ENCODE peak calls at places on chromosomes 13 and 19, in seven cellular contexts. G is NCI-H2029; Q is pons; U is T-helper 2 cell treated with Interferon-gamma antibody and Interleukin-4, amounts not matched to agents 5 μg/mL and 100 μg/mL, for 36 hours; W is Right ventricle myocardium superior; N is NB4; O is WTC11. X is an unnamed sample.

GRCh38 chr13:113109151-113110047 is 3.8 kb downstream of the F7 start:
- DNase-seq in G (no peak), Q (no peak), U (no peak), W (peak; percentile 38), N (no peak), O (peak; percentile 42), X (peak; percentile 77)

GRCh38 chr13:51739403-51740112 is 64.4 kb downstream of the DHRS12 start:
- DNase-seq in G (no peak), Q (no peak), U (no peak), W (peak; percentile 49), N (no peak), O (no peak), X (no peak)

GRCh38 chr13:35995136-35995535 is 136.0 kb downstream of the DCLK1 start:
- DNase-seq in G (no peak), Q (no peak), U (no peak), W (no peak), N (no peak), O (no peak), X (no peak)

GRCh38 chr13:36163303-36163702 is 32.1 kb upstream of the DCLK1 start:
- DNase-seq in G (no peak), Q (peak; percentile 8), U (no peak), W (no peak), N (no peak), O (no peak), X (no peak)

GRCh38 chr19:47824396-47824795 is 2.7 kb downstream of the CRX start:
- DNase-seq in G (no peak), Q (no peak), U (no peak), W (no peak), N (no peak), O (no peak), X (no peak)

GRCh38 chr13:92143766-92144165 is 745.3 kb downstream of the GPC5 start:
- DNase-seq in G (no peak), Q (no peak), U (no peak), W (no peak), N (no peak), O (no peak), X (no peak)

GRCh38 chr13:35014606-35015005 is 72.5 kb downstream of the NBEA start:
- DNase-seq in G (no peak), Q (no peak), U (no peak), W (no peak), N (no peak), O (peak; percentile 15), X (no peak)

GRCh38 chr13:46861959-46862358 is 34.9 kb downstream of the HTR2A start:
- DNase-seq in G (no peak), Q (no peak), U (no peak), W (no peak), N (no peak), O (no peak), X (no peak)

GRCh38 chr19:1649706-1650626 is 2.4 kb downstream of the TCF3 start:
- DNase-seq in G (no peak), Q (no peak), U (no peak), W (no peak), N (no peak), O (no peak), X (no peak)

GRCh38 chr13:44132710-44133109 is 240.9 kb upstream of the SERP2 start:
- DNase-seq in G (no peak), Q (peak; percentile 68), U (no peak), W (peak; percentile 84), N (peak; percentile 16), O (no peak), X (peak; percentile 88)

GRCh38 chr13:82206241-82206640 is 1676.0 kb downstream of the SLITRK1 start:
- DNase-seq in G (no peak), Q (no peak), U (no peak), W (no peak), N (no peak), O (no peak), X (peak; percentile 69)

GRCh38 chr19:16380943-16381755 is 56.5 kb downstream of the KLF2 start:
- DNase-seq in G (no peak), Q (no peak), U (no peak), W (peak; percentile 39), N (no peak), O (no peak), X (peak; percentile 74)

GRCh38 chr13:94712287-94712811 is at the start of gene SOX21:
- DNase-seq in G (peak; percentile 35), Q (peak; percentile 37), U (no peak), W (no peak), N (no peak), O (peak; percentile 49), X (peak; percentile 81)

GRCh38 chr19:10670876-10671804 is 17.0 kb downstream of the ILF3 start:
- DNase-seq in G (no peak), Q (no peak), U (no peak), W (no peak), N (no peak), O (no peak), X (no peak)

GRCh38 chr13:46804391-46804815 is 7.4 kb upstream of the ESD start:
- DNase-seq in G (no peak), Q (no peak), U (no peak), W (no peak), N (no peak), O (no peak), X (no peak)

GRCh38 chr13:36421447-36421846 is 10.8 kb upstream of the CCNA1 start:
- DNase-seq in G (no peak), Q (no peak), U (no peak), W (no peak), N (peak; percentile 84), O (no peak), X (no peak)

GRCh38 chr19:343941-344624 is 513 bp downstream of the MIER2 start:
- DNase-seq in G (no peak), Q (no peak), U (peak; percentile 14), W (peak; percentile 45), N (no peak), O (peak; percentile 50), X (peak; percentile 82)

GRCh38 chr13:32947886-32948285 is 68.3 kb upstream of the KL start:
- DNase-seq in G (peak; percentile 46), Q (no peak), U (no peak), W (no peak), N (no peak), O (no peak), X (no peak)

GRCh38 chr13:72774019-72774418 is 7.7 kb downstream of the DIS3 start:
- DNase-seq in G (no peak), Q (no peak), U (no peak), W (no peak), N (no peak), O (no peak), X (no peak)

GRCh38 chr19:4803736-4804695 is 12.5 kb downstream of the FEM1A start:
- DNase-seq in G (peak; percentile 22), Q (no peak), U (peak; percentile 55), W (peak; percentile 75), N (peak; percentile 66), O (peak; percentile 93), X (peak; percentile 84)

GRCh38 chr19:48989701-48990291 is 3.3 kb downstream of the GYS1 start:
- DNase-seq in G (no peak), Q (no peak), U (no peak), W (peak; percentile 62), N (no peak), O (no peak), X (no peak)

GRCh38 chr19:2540646-2541454 is 64.9 kb downstream of the GADD45B start:
- DNase-seq in G (no peak), Q (no peak), U (no peak), W (peak; percentile 94), N (no peak), O (peak; percentile 97), X (peak; percentile 97)

GRCh38 chr13:113804703-113805430 is 45.8 kb downstream of the TMEM255B start:
- DNase-seq in G (no peak), Q (no peak), U (no peak), W (peak; percentile 37), N (no peak), O (peak; percentile 29), X (peak; percentile 75)

GRCh38 chr13:47901451-47901850 is 99.6 kb downstream of the SUCLA2 start:
- DNase-seq in G (no peak), Q (no peak), U (no peak), W (no peak), N (peak; percentile 9), O (no peak), X (no peak)

GRCh38 chr13:57063007-57063406 is 77.7 kb upstream of the PRR20A start:
- DNase-seq in G (no peak), Q (no peak), U (no peak), W (no peak), N (no peak), O (no peak), X (no peak)

GRCh38 chr13:37381502-37381901 is 217.1 kb downstream of the POSTN start:
- DNase-seq in G (no peak), Q (no peak), U (no peak), W (no peak), N (no peak), O (no peak), X (no peak)

GRCh38 chr13:97978661-97979450 is 25.4 kb downstream of the IPO5 start:
- DNase-seq in G (no peak), Q (no peak), U (no peak), W (no peak), N (no peak), O (no peak), X (no peak)

GRCh38 chr19:33176670-33177416 is 17.3 kb upstream of the LRP3 start:
- DNase-seq in G (peak; percentile 98), Q (peak; percentile 98), U (peak; percentile 98), W (peak; percentile 98), N (peak; percentile 97), O (peak; percentile 97), X (peak; percentile 98)

GRCh38 chr13:113999618-113999910 is 25.7 kb upstream of the C13orf46 start:
- DNase-seq in G (no peak), Q (no peak), U (no peak), W (no peak), N (no peak), O (no peak), X (no peak)

GRCh38 chr13:97724450-97724849 is 229.0 kb upstream of the IPO5 start:
- DNase-seq in G (no peak), Q (no peak), U (no peak), W (no peak), N (no peak), O (no peak), X (no peak)

GRCh38 chr19:54462713-54463530 is 656 bp downstream of the LENG9 start:
- DNase-seq in G (peak; percentile 35), Q (no peak), U (peak; percentile 68), W (peak; percentile 88), N (peak; percentile 80), O (peak; percentile 69), X (peak; percentile 95)

GRCh38 chr19:7962644-7963268 is 19.3 kb upstream of the TIMM44 start:
- DNase-seq in G (no peak), Q (no peak), U (no peak), W (no peak), N (no peak), O (no peak), X (no peak)

GRCh38 chr13:41470187-41470586 is 12.8 kb downstream of the RGCC start:
- DNase-seq in G (no peak), Q (no peak), U (peak; percentile 49), W (no peak), N (no peak), O (no peak), X (no peak)

GRCh38 chr13:109768616-109769015 is 17.8 kb downstream of the IRS2 start:
- DNase-seq in G (no peak), Q (no peak), U (no peak), W (no peak), N (no peak), O (no peak), X (no peak)

GRCh38 chr19:49686503-49687088 is 2.8 kb upstream of the ADM5 start:
- DNase-seq in G (no peak), Q (no peak), U (no peak), W (no peak), N (no peak), O (no peak), X (no peak)

X was measured in posterior vena cava.